ENCODE peak calls at places on chromosomes 6 and 20, in four cellular contexts. One of them, this sample, is unnamed.

GRCh38 chr6:135869857-135870256 is 18.4 kb downstream of the PDE7B start:
- DNase-seq in adrenal gland: no peak
- DNase-seq in posterior vena cava: no peak
- DNase-seq in psoas muscle: no peak
- DNase-seq in this sample: no peak

GRCh38 chr6:26213334-26214075 is 126.3 kb downstream of the HFE start:
- DNase-seq in adrenal gland: no peak
- DNase-seq in posterior vena cava: no peak
- DNase-seq in psoas muscle: no peak
- DNase-seq in this sample: no peak

GRCh38 chr6:166463363-166464067 is 80.8 kb upstream of the MPC1 start:
- DNase-seq in adrenal gland: no peak
- DNase-seq in posterior vena cava: no peak
- DNase-seq in psoas muscle: no peak
- DNase-seq in this sample: no peak

GRCh38 chr6:4383910-4384637 is 248.7 kb upstream of the ECI2 start:
- DNase-seq in adrenal gland: no peak
- DNase-seq in posterior vena cava: no peak
- DNase-seq in psoas muscle: no peak
- DNase-seq in this sample: no peak

GRCh38 chr6:80548496-80548895 is 442.0 kb downstream of the BCKDHB start:
- DNase-seq in adrenal gland: no peak
- DNase-seq in posterior vena cava: no peak
- DNase-seq in psoas muscle: no peak
- DNase-seq in this sample: no peak

GRCh38 chr6:13427346-13427745 is 60.1 kb downstream of the GFOD1 start:
- DNase-seq in adrenal gland: no peak
- DNase-seq in posterior vena cava: no peak
- DNase-seq in psoas muscle: no peak
- DNase-seq in this sample: no peak

GRCh38 chr6:11404845-11405244 is 132.7 kb upstream of the TMEM170B start:
- DNase-seq in adrenal gland: no peak
- DNase-seq in posterior vena cava: no peak
- DNase-seq in psoas muscle: no peak
- DNase-seq in this sample: no peak

GRCh38 chr6:26205161-26205624 is 118.0 kb downstream of the HFE start:
- DNase-seq in adrenal gland: peak; percentile 88
- DNase-seq in posterior vena cava: peak; percentile 92
- DNase-seq in psoas muscle: peak; percentile 57
- DNase-seq in this sample: peak; percentile 95

GRCh38 chr20:15039088-15039762 is 701.8 kb upstream of the FLRT3 start:
- DNase-seq in adrenal gland: no peak
- DNase-seq in posterior vena cava: no peak
- DNase-seq in psoas muscle: no peak
- DNase-seq in this sample: no peak

GRCh38 chr20:45041464-45042337 is 59.2 kb downstream of the KCNS1 start:
- DNase-seq in adrenal gland: no peak
- DNase-seq in posterior vena cava: no peak
- DNase-seq in psoas muscle: no peak
- DNase-seq in this sample: no peak

GRCh38 chr6:25166955-25167753 is 112.0 kb upstream of the CARMIL1 start:
- DNase-seq in adrenal gland: no peak
- DNase-seq in posterior vena cava: no peak
- DNase-seq in psoas muscle: no peak
- DNase-seq in this sample: no peak

This sample was measured in sigmoid colon.